ENCODE peak calls at places on chromosome 22, in four cellular contexts. J is H1, K is HepG2, D is K562. C is an unnamed sample.

GRCh38 chr22:42365337-42365865 is 66.8 kb downstream of the NFAM1 start:
- DNase-seq in D (no peak), K (no peak), J (no peak), C (no peak)

GRCh38 chr22:39359659-39360195 is 9.9 kb downstream of the SYNGR1 start:
- DNase-seq in J (no peak), K (no peak), D (no peak), C (no peak)

GRCh38 chr22:38655532-38656255 is 498 bp downstream of the FAM227A start:
- DNase-seq in J (peak), K (no peak), D (no peak), C (peak)

GRCh38 chr22:42692239-42693054 is 28.2 kb downstream of the A4GALT start:
- DNase-seq in D (no peak), K (no peak), J (no peak), C (no peak)

GRCh38 chr22:26679003-26679629 is 21.7 kb downstream of the MIAT start:
- DNase-seq in D (peak), K (peak), J (peak), C (peak)

GRCh38 chr22:49015993-49016908 is 811.4 kb downstream of the BRD1 start:
- DNase-seq in J (no peak), D (no peak), K (peak), C (no peak)

GRCh38 chr22:35732116-35732515 is 14.4 kb downstream of the APOL5 start:
- DNase-seq in D (no peak), K (no peak), J (no peak), C (no peak)

GRCh38 chr22:39150848-39151215 is 1.6 kb downstream of the CBX7 start:
- DNase-seq in K (no peak), J (no peak), D (no peak), C (no peak)

GRCh38 chr22:17777005-17777716 is 2.9 kb upstream of the BID start:
- DNase-seq in K (peak), D (peak), J (no peak), C (no peak)

GRCh38 chr22:28674121-28674563 is 5.5 kb downstream of the TTC28 start:
- DNase-seq in J (no peak), K (no peak), D (no peak), C (no peak)

GRCh38 chr22:33332538-33332937 is 274.4 kb upstream of the SYN3 start:
- DNase-seq in J (no peak), D (no peak), K (no peak), C (no peak)

GRCh38 chr22:42922374-42923177 is 65.5 kb upstream of the ARFGAP3 start:
- DNase-seq in D (no peak), K (no peak), J (no peak), C (no peak)

GRCh38 chr22:35686298-35686697 is 31.4 kb upstream of the APOL5 start:
- DNase-seq in K (no peak), D (no peak), J (no peak), C (no peak)

GRCh38 chr22:27534720-27535125 is 266.8 kb downstream of the MN1 start:
- DNase-seq in J (no peak), K (peak), D (no peak), C (peak)

GRCh38 chr22:40714514-40714966 is 35.3 kb downstream of the MCHR1 start:
- DNase-seq in J (no peak), K (peak), D (no peak), C (no peak)

GRCh38 chr22:38645430-38645829 is 10.8 kb downstream of the FAM227A start:
- DNase-seq in K (no peak), D (no peak), J (no peak), C (no peak)

GRCh38 chr22:43681724-43682360 is 130.3 kb downstream of the EFCAB6 start:
- DNase-seq in J (no peak), K (no peak), D (no peak), C (no peak)

GRCh38 chr22:26086359-26086758 is 82.9 kb upstream of the SEZ6L start:
- DNase-seq in D (no peak), K (no peak), J (no peak), C (no peak)

GRCh38 chr22:32020117-32020516 is 22.9 kb upstream of the SLC5A1 start:
- DNase-seq in D (no peak), J (no peak), K (peak), C (no peak)

GRCh38 chr22:17943533-17944204 is 80.7 kb downstream of the MICAL3 start:
- DNase-seq in D (no peak), K (no peak), J (no peak), C (no peak)

GRCh38 chr22:48522271-48522670 is 1305.4 kb downstream of the BRD1 start:
- DNase-seq in K (no peak), D (no peak), J (no peak), C (no peak)

GRCh38 chr22:25067851-25068421 is 115.4 kb downstream of the KIAA1671 start:
- DNase-seq in J (no peak), D (no peak), K (no peak), C (no peak)

GRCh38 chr22:20648306-20648903 is 125.5 kb upstream of the SERPIND1 start:
- DNase-seq in K (no peak), J (no peak), D (no peak), C (no peak)

GRCh38 chr22:20645954-20646353 is 128.0 kb upstream of the SERPIND1 start:
- DNase-seq in K (no peak), D (no peak), J (no peak), C (no peak)

GRCh38 chr22:20646906-20647305 is 127.0 kb upstream of the SERPIND1 start:
- DNase-seq in D (no peak), J (no peak), K (no peak), C (no peak)

GRCh38 chr22:20646377-20646776 is 127.5 kb upstream of the SERPIND1 start:
- DNase-seq in J (no peak), K (no peak), D (no peak), C (no peak)

DNA sequence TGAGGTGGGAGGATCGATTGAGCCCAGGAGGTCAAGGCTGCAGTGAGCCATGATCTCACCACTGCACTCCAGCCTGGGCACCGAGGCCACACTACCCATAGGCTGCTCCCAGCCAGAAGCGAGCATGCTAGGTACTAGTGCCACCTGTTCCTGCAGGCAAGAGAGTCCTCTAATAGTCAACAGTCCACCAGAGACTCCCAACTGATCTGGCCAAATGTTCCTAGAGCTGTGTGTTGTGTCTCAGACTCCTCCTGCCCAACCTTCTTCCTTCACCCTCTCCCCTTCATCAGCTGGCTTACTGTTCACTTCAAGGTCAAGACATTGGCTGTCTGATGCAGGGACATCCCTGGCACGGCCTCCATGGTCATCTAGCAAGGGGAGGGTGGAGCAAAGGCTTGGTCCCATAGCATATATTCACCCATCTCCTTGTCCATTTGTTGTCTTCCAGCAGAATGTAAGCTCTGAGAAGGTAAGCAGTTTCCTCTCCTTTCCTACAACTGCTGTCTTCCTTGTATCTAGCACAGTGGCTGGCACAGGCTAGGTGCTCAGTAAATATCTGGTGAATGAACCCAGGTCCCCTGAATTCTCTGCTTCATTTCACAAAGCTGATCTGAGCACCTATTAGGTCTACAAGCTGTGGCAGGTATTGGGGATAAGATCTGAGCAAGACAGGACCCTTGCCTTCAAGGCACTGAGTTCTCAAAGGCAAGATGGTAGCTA is 126.2 kb upstream of the SERPIND1 start:
- DNase-seq in K (no peak), D (no peak), J (no peak), C (no peak)
- TF ChIP-seq PHF8 in K (no peak), D (no peak), J (no peak), C (no peak)

GRCh38 chr22:20087319-20088262 is 7.5 kb downstream of the DGCR8 start:
- DNase-seq in D (no peak), K (no peak), J (no peak), C (no peak)
- TF ChIP-seq PHF8 in D (no peak), K (no peak), J (no peak), C (no peak)

DNA sequence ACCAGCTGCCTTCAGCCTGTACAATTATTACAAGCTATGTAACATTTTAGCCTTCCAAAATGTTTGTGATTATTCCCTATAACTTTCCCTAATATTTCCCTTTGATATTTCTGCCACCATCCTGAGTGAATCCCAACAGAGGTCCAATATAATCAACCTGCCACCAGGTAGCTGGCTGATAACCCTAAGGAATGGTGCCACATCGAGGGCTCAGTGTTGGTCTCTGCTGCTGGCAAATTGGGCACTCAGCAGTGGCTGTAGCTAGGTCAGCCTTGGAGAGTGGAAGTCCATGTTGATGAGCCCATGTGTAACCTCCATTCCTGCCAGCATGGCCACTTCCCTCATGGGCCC is 121.2 kb downstream of the ZNF280B start:
- DNase-seq in D (no peak), K (no peak), J (no peak), C (no peak)
- TF ChIP-seq PHF8 in D (no peak), K (no peak), J (no peak), C (no peak)

GRCh38 chr22:37148031-37148651 is 1.6 kb downstream of the IL2RB start:
- DNase-seq in J (no peak), K (no peak), D (no peak), C (no peak)
- TF ChIP-seq PHF8 in J (no peak), K (no peak), D (no peak), C (no peak)

GRCh38 chr22:29946220-29946619 is 63.2 kb downstream of the MTMR3 start:
- DNase-seq in J (no peak), D (peak), K (no peak), C (no peak)
- TF ChIP-seq PHF8 in J (no peak), D (no peak), K (no peak), C (no peak)

DNA sequence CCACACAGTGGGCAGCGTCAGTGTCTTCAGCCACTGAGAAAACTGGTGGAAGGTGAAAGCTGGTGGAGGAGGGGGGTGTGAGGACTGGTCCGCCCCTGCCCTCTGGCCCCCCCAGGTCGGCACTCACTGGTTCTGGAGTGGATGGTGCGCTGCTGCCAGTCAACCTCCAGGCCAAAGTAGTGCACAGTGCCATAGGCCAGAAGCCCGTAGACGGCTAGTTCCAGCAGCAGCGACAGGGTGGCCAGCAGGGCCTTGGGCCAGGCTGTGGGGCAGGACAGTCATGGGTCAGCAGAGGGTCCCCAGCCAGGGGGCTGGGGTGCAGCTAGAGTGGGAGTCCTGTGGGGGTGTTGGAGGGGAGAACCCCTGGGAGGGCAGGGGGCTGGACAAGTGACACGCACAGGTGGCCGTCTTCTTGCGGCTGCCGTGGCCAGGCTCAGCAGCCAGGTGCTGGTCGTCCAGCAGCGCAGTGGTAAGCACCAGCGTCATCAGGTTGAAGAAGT is 2.2 kb downstream of the LMF2 start:
- DNase-seq in D (no peak), K (no peak), J (no peak), C (no peak)
- TF ChIP-seq PHF8 in D (no peak), K (no peak), J (no peak), C (no peak)

DNA sequence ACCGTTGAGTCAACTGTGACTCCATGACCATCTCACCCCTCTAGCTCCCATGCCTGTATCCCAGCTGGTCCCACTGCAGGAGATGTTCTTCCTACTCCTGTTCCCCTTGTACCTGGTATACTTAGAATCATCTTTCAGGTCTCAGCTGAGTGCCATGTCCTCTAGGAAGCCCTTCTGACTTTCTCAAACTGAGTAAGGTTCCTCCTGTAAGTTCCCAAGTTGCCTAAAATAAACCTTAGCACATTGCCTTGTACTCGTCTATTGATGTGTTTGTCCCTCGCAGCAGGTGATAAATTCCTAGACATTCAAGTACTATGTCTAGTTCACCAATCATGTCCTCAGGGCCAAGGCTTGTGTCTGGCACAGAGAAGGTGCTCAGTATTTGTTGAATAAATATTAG is 18.4 kb upstream of the ASCC2 start:
- DNase-seq in K (no peak), D (no peak), J (no peak), C (no peak)
- TF ChIP-seq PHF8 in K (no peak), D (no peak), J (no peak), C (no peak)